ENCODE peak calls at places on chromosomes 7 and 10, in ten cellular contexts. Y is T-helper 9 cell; H is stimulated activated CD4-positive, alpha-beta T cell treated with anti-CD3 and anti-CD28 coated beads, TNF-alpha, amount 100 ng/mL, for 24 hours; T is GM23248; U is CD8-positive, alpha-beta memory T cell; F is ovary; I is transverse colon; W is GM04504; P is stimulated activated CD8-positive, alpha-beta memory T cell treated with anti-CD3 and anti-CD28 coated beads, Interleukin-7, amount 100 ng/mL, for 24 hours; X is DND-41. R is an unnamed sample.

GRCh38 chr10:126702181-126702580 is 31.7 kb upstream of the C10orf90 start:
- DNase-seq in Y (no peak), H (no peak), T (peak; percentile 84), U (no peak), F (no peak), I (no peak), W (no peak), P (no peak), X (no peak), R (no peak)

GRCh38 chr10:59595584-59595983 is 114.1 kb downstream of the SLC16A9 start:
- DNase-seq in Y (no peak), H (no peak), T (no peak), U (no peak), F (no peak), I (no peak), W (no peak), P (no peak), X (no peak), R (no peak)

GRCh38 chr7:157359581-157359980 is 22.8 kb downstream of the DNAJB6 start:
- DNase-seq in Y (no peak), H (no peak), T (no peak), U (no peak), F (no peak), I (no peak), W (no peak), P (no peak), X (no peak), R (no peak)

GRCh38 chr10:132862485-132863420 is 76.8 kb upstream of the NKX6-2 start:
- DNase-seq in Y (no peak), H (no peak), T (no peak), U (no peak), F (peak; percentile 19), I (peak; percentile 4), W (no peak), P (no peak), X (peak; percentile 54), R (no peak)

GRCh38 chr10:16184911-16185310 is 251.9 kb upstream of the PTER start:
- DNase-seq in Y (no peak), H (no peak), T (peak; percentile 2), U (no peak), F (no peak), I (no peak), W (no peak), P (no peak), X (no peak), R (no peak)

GRCh38 chr10:43249962-43250624 is 16.8 kb downstream of the RASGEF1A start:
- DNase-seq in Y (no peak), H (no peak), T (no peak), U (no peak), F (peak; percentile 10), I (no peak), W (no peak), P (no peak), X (no peak), R (peak; percentile 17)

GRCh38 chr7:6558837-6559236 is 7.6 kb upstream of the GRID2IP start:
- DNase-seq in Y (no peak), H (no peak), T (peak; percentile 84), U (peak; percentile 17), F (no peak), I (peak; percentile 29), W (peak; percentile 37), P (no peak), X (peak; percentile 30), R (no peak)

GRCh38 chr7:87154569-87154968 is 2.3 kb downstream of the DMTF1 start:
- DNase-seq in Y (no peak), H (no peak), T (peak; percentile 7), U (no peak), F (no peak), I (no peak), W (no peak), P (no peak), X (no peak), R (no peak)

GRCh38 chr7:37683263-37684120 is at the start of gene GPR141:
- DNase-seq in Y (no peak), H (no peak), T (no peak), U (no peak), F (no peak), I (no peak), W (no peak), P (no peak), X (no peak), R (no peak)

GRCh38 chr7:34900891-34901493 is 136.3 kb downstream of the DPY19L1 start:
- DNase-seq in Y (no peak), H (no peak), T (no peak), U (no peak), F (no peak), I (no peak), W (no peak), P (no peak), X (no peak), R (no peak)

GRCh38 chr7:82677493-82677892 is 233.9 kb upstream of the CACNA2D1 start:
- DNase-seq in Y (peak; percentile 13), H (peak; percentile 8), T (peak; percentile 36), U (peak; percentile 66), F (no peak), I (peak; percentile 11), W (no peak), P (no peak), X (peak; percentile 85), R (no peak)

GRCh38 chr10:99329891-99330674 is 927 bp downstream of the CNNM1 start:
- DNase-seq in Y (no peak), H (peak; percentile 19), T (peak; percentile 70), U (no peak), F (peak; percentile 62), I (no peak), W (no peak), P (no peak), X (no peak), R (no peak)

GRCh38 chr10:132511092-132511491 is 26.5 kb upstream of the INPP5A start:
- DNase-seq in Y (no peak), H (no peak), T (no peak), U (no peak), F (no peak), I (peak; percentile 3), W (no peak), P (no peak), X (no peak), R (no peak)

GRCh38 chr7:2060701-2061100 is 172.0 kb downstream of the MAD1L1 start:
- DNase-seq in Y (no peak), H (no peak), T (peak; percentile 22), U (no peak), F (no peak), I (no peak), W (no peak), P (no peak), X (no peak), R (no peak)

GRCh38 chr10:79627075-79627474 is 16.3 kb downstream of the SFTPA1 start:
- DNase-seq in Y (no peak), H (no peak), T (no peak), U (no peak), F (no peak), I (no peak), W (no peak), P (no peak), X (no peak), R (no peak)

GRCh38 chr10:79178614-79179403 is 110.0 kb downstream of the ZMIZ1 start:
- DNase-seq in Y (no peak), H (no peak), T (peak; percentile 82), U (no peak), F (peak; percentile 83), I (no peak), W (peak; percentile 58), P (no peak), X (no peak), R (no peak)

GRCh38 chr7:131111081-131111576 is 216.5 kb upstream of the MKLN1 start:
- DNase-seq in Y (no peak), H (no peak), T (peak; percentile 87), U (peak; percentile 58), F (no peak), I (peak; percentile 15), W (peak; percentile 74), P (no peak), X (no peak), R (no peak)

GRCh38 chr7:128847721-128848211 is 14.9 kb upstream of the ATP6V1F start:
- DNase-seq in Y (no peak), H (no peak), T (no peak), U (no peak), F (no peak), I (no peak), W (no peak), P (no peak), X (no peak), R (no peak)

GRCh38 chr7:95102662-95103061 is 195.3 kb downstream of the PPP1R9A start:
- DNase-seq in Y (no peak), H (no peak), T (peak; percentile 17), U (no peak), F (no peak), I (no peak), W (no peak), P (no peak), X (no peak), R (no peak)